ENCODE peak calls at places on chromosomes 12 and 14, in four cellular contexts. P is AML-193; K is T-cell; U is activated naive CD4-positive, alpha-beta T cell treated with anti-CD3 and anti-CD28 coated beads, Interleukin-2, amount 50 U/mL, for 16 hours. C is an unnamed sample.

GRCh38 chr14:71050227-71050823 is 143.1 kb downstream of the PCNX1 start:
- DNase-seq in P (peak; percentile 21), K (no peak), U (no peak), C (peak; percentile 32)

GRCh38 chr12:113910751-113911272 is 55.3 kb downstream of the RBM19 start:
- DNase-seq in P (no peak), K (no peak), U (no peak), C (no peak)

GRCh38 chr12:74328623-74329022 is 209.0 kb upstream of the ATXN7L3B start:
- DNase-seq in P (no peak), K (no peak), U (no peak), C (no peak)

GRCh38 chr12:49730568-49731101 is 10.7 kb upstream of the TMBIM6 start:
- DNase-seq in P (no peak), K (no peak), U (no peak), C (peak; percentile 40)

GRCh38 chr14:99549684-99550083 is 54.3 kb downstream of the CCDC85C start:
- DNase-seq in P (no peak), K (no peak), U (no peak), C (no peak)

GRCh38 chr14:57533214-57533613 is 39.6 kb upstream of the CCDC198 start:
- DNase-seq in P (peak; percentile 0), K (no peak), U (no peak), C (peak; percentile 52)

GRCh38 chr14:26008290-26008689 is 589.5 kb downstream of the NOVA1 start:
- DNase-seq in P (peak; percentile 13), K (no peak), U (no peak), C (peak; percentile 27)

GRCh38 chr12:57749061-57749460 is 3.0 kb downstream of the CDK4 start:
- DNase-seq in P (no peak), K (no peak), U (no peak), C (no peak)

GRCh38 chr14:58574623-58575022 is 63.1 kb upstream of the DACT1 start:
- DNase-seq in P (no peak), K (no peak), U (no peak), C (peak; percentile 18)

GRCh38 chr14:54535126-54535525 is 25.4 kb downstream of the CGRRF1 start:
- DNase-seq in P (no peak), K (no peak), U (no peak), C (peak; percentile 33)

GRCh38 chr12:66296171-66296683 is 6.1 kb upstream of the HELB start:
- DNase-seq in P (no peak), K (no peak), U (no peak), C (no peak)

GRCh38 chr12:54173066-54173726 is 15.6 kb downstream of the SMUG1 start:
- DNase-seq in P (no peak), K (no peak), U (peak; percentile 36), C (peak; percentile 17)

GRCh38 chr14:104600141-104600643 is 4.4 kb downstream of the TMEM179 start:
- DNase-seq in P (no peak), K (no peak), U (no peak), C (no peak)

GRCh38 chr12:102522768-102523167 is 42.4 kb upstream of the IGF1 start:
- DNase-seq in P (no peak), K (no peak), U (no peak), C (no peak)

GRCh38 chr12:56993346-56993745 is 13.0 kb downstream of the ZBTB39 start:
- DNase-seq in P (no peak), K (no peak), U (no peak), C (no peak)

GRCh38 chr12:47885012-47885501 is 19.7 kb downstream of the VDR start:
- DNase-seq in P (no peak), K (peak; percentile 12), U (peak; percentile 78), C (no peak)

GRCh38 chr14:105410642-105411016 is 9.0 kb upstream of the MTA1 start:
- DNase-seq in P (no peak), K (no peak), U (no peak), C (no peak)

GRCh38 chr12:1906579-1906978 is 11.9 kb downstream of the CACNA2D4 start:
- DNase-seq in P (no peak), K (no peak), U (no peak), C (no peak)